ENCODE peak calls at places on chromosomes 7 and 10, in five cellular contexts. W is osteocyte; O is esophagus squamous epithelium; G is stimulated activated CD4-positive, alpha-beta T cell treated with anti-CD3 and anti-CD28 coated beads, Interleukin-2, amount 100 ng/mL, for 24 hours; A is GM23338. I is an unnamed sample.

GRCh38 chr7:2928256-2928612 is 84.1 kb upstream of the GNA12 start:
- DNase-seq in O (no peak), G (no peak), A (no peak), W (peak; percentile 73), I (peak; percentile 15)

GRCh38 chr10:70915806-70916205 is 27.4 kb upstream of the PCBD1 start:
- DNase-seq in A (no peak), W (no peak), G (no peak), O (no peak), I (no peak)

GRCh38 chr7:85135931-85136330 is 50.9 kb downstream of the SEMA3D start:
- DNase-seq in O (no peak), A (no peak), G (no peak), W (no peak), I (no peak)

GRCh38 chr7:124322561-124322960 is 289.7 kb upstream of the TMEM229A start:
- DNase-seq in G (no peak), A (no peak), O (no peak), W (no peak), I (no peak)

GRCh38 chr7:92841192-92841591 is 4.8 kb upstream of the CDK6 start:
- DNase-seq in A (no peak), O (no peak), G (no peak), W (no peak), I (no peak)

GRCh38 chr7:21300692-21301091 is 127.2 kb upstream of the SP4 start:
- DNase-seq in G (no peak), A (peak; percentile 35), O (no peak), W (no peak), I (no peak)

GRCh38 chr7:95845007-95845406 is 72.7 kb downstream of the DYNC1I1 start:
- DNase-seq in W (no peak), O (no peak), G (no peak), A (no peak), I (no peak)

GRCh38 chr10:43846187-43846680 is 197.6 kb upstream of the ZNF32 start:
- DNase-seq in G (peak; percentile 60), O (no peak), W (no peak), A (no peak), I (peak; percentile 49)